ENCODE peak calls at places on chromosome 14, in seven cellular contexts. J is tibial artery; Y is CD8-positive, alpha-beta T cell; M is cardiac muscle cell; D is AG04450; E is brain microvascular endothelial cell; K is breast epithelium. P is an unnamed sample.

GRCh38 chr14:101076451-101077220 is 173.1 kb upstream of the RTL1 start:
- DNase-seq in D (no peak), Y (no peak), M (no peak), K (no peak), E (no peak), J (peak), P (no peak)

GRCh38 chr14:92513204-92513965 is at the start of gene RIN3:
- DNase-seq in D (peak), Y (peak), K (no peak), J (peak), M (peak), E (peak), P (peak)

GRCh38 chr14:23438130-23438893 is 2.9 kb upstream of the MYH7 start:
- DNase-seq in E (no peak), Y (peak), D (no peak), K (peak), M (no peak), J (no peak), P (no peak)

GRCh38 chr14:100192250-100192671 is 32.8 kb upstream of the DEGS2 start:
- DNase-seq in Y (no peak), D (no peak), J (no peak), K (no peak), E (no peak), M (peak), P (peak)

GRCh38 chr14:64465856-64466554 is 706 bp downstream of the AKAP5 start:
- DNase-seq in D (peak), M (peak), J (no peak), K (no peak), E (peak), Y (no peak), P (no peak)

GRCh38 chr14:100524933-100525243 is 62.3 kb downstream of the BEGAIN start:
- DNase-seq in M (no peak), K (no peak), J (no peak), Y (peak), D (no peak), E (peak), P (no peak)

GRCh38 chr14:63654346-63654745 is 12.7 kb upstream of the WDR89 start:
- DNase-seq in Y (no peak), K (no peak), J (no peak), D (no peak), E (no peak), M (no peak), P (no peak)

GRCh38 chr14:100078997-100079561 is 13.9 kb downstream of the EVL start:
- DNase-seq in J (no peak), K (no peak), D (no peak), M (peak), Y (peak), E (peak), P (no peak)

GRCh38 chr14:69481815-69482568 is 2.5 kb upstream of the PLEKHD1 start:
- DNase-seq in M (no peak), J (no peak), K (no peak), E (no peak), Y (no peak), D (no peak), P (no peak)

GRCh38 chr14:39582028-39582654 is 149.9 kb upstream of the FBXO33 start:
- DNase-seq in D (no peak), J (no peak), Y (no peak), M (no peak), K (no peak), E (no peak), P (no peak)

GRCh38 chr14:76719664-76720063 is 41.6 kb upstream of the VASH1 start:
- DNase-seq in Y (no peak), E (no peak), K (no peak), M (no peak), J (no peak), D (no peak), P (no peak)

GRCh38 chr14:21917699-21918436 is 244.2 kb upstream of the OR4E1 start:
- DNase-seq in Y (peak), M (peak), E (peak), K (no peak), D (peak), J (no peak), P (no peak)

GRCh38 chr14:22177870-22178269 is 411.2 kb downstream of the DAD1 start:
- DNase-seq in M (peak), J (no peak), D (no peak), E (peak), Y (no peak), K (no peak), P (no peak)

GRCh38 chr14:73236157-73236556 is 1.1 kb upstream of the PAPLN start:
- DNase-seq in D (no peak), E (no peak), J (peak), Y (no peak), M (no peak), K (no peak), P (no peak)

GRCh38 chr14:92652413-92653151 is 95.8 kb downstream of the LGMN start:
- DNase-seq in Y (peak), M (no peak), K (no peak), D (no peak), J (no peak), E (no peak), P (no peak)

GRCh38 chr14:87044807-87045206 is 948.2 kb downstream of the GALC start:
- DNase-seq in J (no peak), K (no peak), D (no peak), M (no peak), E (no peak), Y (no peak), P (no peak)

GRCh38 chr14:26293909-26294308 is 303.9 kb downstream of the NOVA1 start:
- DNase-seq in D (no peak), J (no peak), K (no peak), E (no peak), Y (no peak), M (no peak), P (no peak)

GRCh38 chr14:94117856-94118255 is 7.3 kb downstream of the IFI27 start:
- DNase-seq in J (no peak), Y (no peak), K (no peak), E (no peak), D (no peak), M (no peak), P (no peak)

GRCh38 chr14:54672688-54673087 is 105.8 kb downstream of the SAMD4A start:
- DNase-seq in J (no peak), M (no peak), K (no peak), Y (no peak), E (no peak), D (no peak), P (no peak)

GRCh38 chr14:73789996-73790581 is 61.5 kb upstream of the PTGR2 start:
- DNase-seq in D (peak), M (peak), Y (no peak), E (peak), J (peak), K (no peak), P (no peak)

GRCh38 chr14:65156568-65157366 is 54.5 kb upstream of the MAX start:
- DNase-seq in K (no peak), M (peak), Y (no peak), D (peak), J (peak), E (peak), P (peak)

GRCh38 chr14:24233538-24233866 is 773 bp downstream of the GMPR2 start:
- DNase-seq in Y (no peak), J (no peak), D (no peak), E (no peak), M (no peak), K (no peak), P (no peak)

GRCh38 chr14:71712478-71712877 is 219.8 kb upstream of the RGS6 start:
- DNase-seq in E (no peak), D (no peak), K (no peak), M (no peak), Y (no peak), J (no peak), P (no peak)

GRCh38 chr14:71710001-71710400 is 222.2 kb upstream of the RGS6 start:
- DNase-seq in E (no peak), J (no peak), M (no peak), Y (no peak), K (no peak), D (no peak), P (no peak)

GRCh38 chr14:71711619-71712018 is 220.6 kb upstream of the RGS6 start:
- DNase-seq in E (peak), D (no peak), J (no peak), Y (no peak), K (no peak), M (peak), P (no peak)

GRCh38 chr14:71711131-71711530 is 221.1 kb upstream of the RGS6 start:
- DNase-seq in D (no peak), E (no peak), K (no peak), J (no peak), M (no peak), Y (no peak), P (no peak)

DNA sequence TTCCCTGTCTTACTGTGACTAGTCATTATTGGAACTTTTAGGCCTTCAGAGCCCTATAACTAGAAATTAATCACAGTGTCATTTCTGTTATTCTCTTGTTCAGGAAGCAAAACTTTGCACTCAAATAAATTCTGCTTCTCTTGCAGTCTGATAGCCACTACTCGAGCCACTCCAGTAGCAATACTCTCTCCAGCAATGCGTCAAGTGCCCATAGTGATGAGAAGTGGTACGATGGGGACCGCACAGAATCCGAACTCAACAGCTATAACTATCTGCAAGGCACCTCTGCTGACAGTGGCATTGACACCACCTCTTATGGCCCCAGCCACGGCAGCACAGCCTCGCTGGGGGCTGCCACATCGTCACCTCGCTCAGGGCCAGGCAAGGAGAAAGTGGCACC is 223.2 kb upstream of the RGS6 start:
- DNase-seq in M (no peak), E (no peak), Y (no peak), D (no peak), J (no peak), K (no peak), P (no peak)
- H3K27ac ChIP-seq in M (no peak), E (no peak), Y (no peak), D (no peak), J (no peak), K (no peak), P (no peak)

DNA sequence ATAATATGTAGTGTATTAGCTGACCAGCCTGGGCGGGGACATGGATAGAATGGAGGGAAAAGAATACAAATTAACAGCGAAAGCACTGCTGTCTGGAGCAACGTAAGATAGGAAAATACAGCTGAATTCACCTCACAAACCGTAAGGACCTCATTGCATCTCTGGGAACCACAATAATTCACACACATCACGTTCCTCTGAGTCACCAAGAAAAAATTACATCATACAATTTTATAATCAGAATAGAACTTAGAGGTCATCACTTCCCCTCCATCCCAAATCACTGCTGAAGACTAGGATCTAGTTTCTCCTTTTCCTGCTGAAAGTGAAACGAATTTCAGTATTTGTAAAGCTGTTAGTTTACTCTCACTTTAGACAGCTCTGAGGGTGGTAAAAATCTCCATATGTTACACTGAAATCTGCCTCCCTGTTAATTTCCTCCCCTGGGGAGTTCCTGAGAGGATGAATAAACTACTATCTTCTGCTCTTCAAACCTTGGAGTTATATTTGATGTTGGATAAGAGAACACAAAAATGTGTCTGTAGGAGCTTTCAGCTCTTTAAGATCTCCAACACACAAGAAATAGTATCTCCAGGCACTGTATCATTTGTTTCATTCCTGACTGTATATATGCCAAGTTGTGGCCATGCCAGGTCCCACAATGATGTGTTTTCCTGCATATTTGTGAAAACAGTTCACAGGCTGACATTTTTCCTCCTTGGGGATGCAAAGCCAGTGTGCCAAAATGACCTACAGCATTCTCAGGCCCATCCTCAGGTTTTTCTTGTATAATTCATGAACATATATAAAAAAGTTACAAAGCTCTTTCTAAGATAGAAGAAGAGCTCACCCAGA is 63.8 kb upstream of the SSTR1 start:
- DNase-seq in M (peak), J (no peak), D (peak), E (peak), K (no peak), Y (no peak), P (no peak)
- H3K27ac ChIP-seq in M (no peak), J (no peak), D (peak), E (peak), K (no peak), Y (no peak), P (no peak)

DNA sequence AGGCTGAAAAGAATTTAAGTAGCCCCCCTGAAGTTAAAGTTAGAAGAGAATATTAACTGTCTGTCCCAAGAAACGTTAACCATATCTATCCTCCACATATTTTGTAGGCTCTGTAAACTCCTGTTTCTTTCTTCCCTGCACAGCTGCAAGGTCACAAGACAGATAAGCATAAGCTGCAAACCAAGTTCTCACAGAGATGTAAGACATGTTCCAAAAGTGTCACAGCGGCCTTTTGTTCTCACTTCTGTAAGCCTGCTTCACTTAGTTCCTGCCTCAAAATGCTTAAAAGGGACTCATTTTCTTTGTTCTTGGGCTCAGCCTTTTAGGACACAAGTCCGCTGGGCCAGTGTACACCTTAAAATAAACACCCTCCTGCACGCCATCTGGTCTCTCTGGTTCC is 3.2 kb downstream of the RNASE1 start:
- DNase-seq in D (no peak), K (no peak), J (no peak), M (peak), Y (no peak), E (no peak), P (no peak)
- H3K27ac ChIP-seq in D (no peak), K (peak), J (no peak), M (peak), Y (no peak), E (no peak), P (peak)

GRCh38 chr14:51884086-51884927 is 23.9 kb downstream of the GNG2 start:
- DNase-seq in K (no peak), J (no peak), E (peak), M (peak), Y (no peak), D (peak), P (no peak)

GRCh38 chr14:51880810-51881580 is 20.6 kb downstream of the GNG2 start:
- DNase-seq in E (no peak), Y (no peak), K (no peak), M (peak), D (no peak), J (no peak), P (no peak)

GRCh38 chr14:51877807-51878206 is 17.4 kb downstream of the GNG2 start:
- DNase-seq in K (no peak), D (no peak), E (no peak), J (no peak), M (no peak), Y (no peak), P (no peak)

GRCh38 chr14:51883232-51883631 is 22.8 kb downstream of the GNG2 start:
- DNase-seq in K (no peak), J (no peak), M (no peak), E (no peak), D (no peak), Y (no peak), P (no peak)

DNA sequence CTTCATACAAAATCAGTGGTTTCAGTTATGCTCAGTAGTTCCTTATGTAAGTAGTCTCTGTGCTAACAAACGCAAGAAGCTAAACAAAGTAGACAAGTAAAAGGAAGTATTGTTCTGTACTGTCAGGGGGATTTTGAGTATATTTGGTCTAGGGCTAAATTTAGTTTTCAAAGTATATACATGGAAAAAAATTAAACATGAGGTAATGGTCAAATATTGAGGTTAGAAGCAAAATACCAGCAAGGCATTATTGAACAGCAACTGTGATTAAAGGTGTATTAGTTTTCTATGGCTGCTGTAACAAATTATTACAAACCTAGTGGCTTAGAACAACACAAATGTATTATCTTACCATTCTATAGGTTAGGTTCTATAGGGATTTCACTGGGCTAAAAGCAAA is 18.8 kb downstream of the GNG2 start:
- DNase-seq in K (no peak), M (no peak), J (no peak), Y (no peak), E (no peak), D (no peak), P (no peak)
- H3K27ac ChIP-seq in K (no peak), M (no peak), J (no peak), Y (no peak), E (no peak), D (no peak), P (no peak)

GRCh38 chr14:61147898-61148549 is 133.1 kb downstream of the TMEM30B start:
- DNase-seq in M (peak), J (no peak), Y (no peak), K (no peak), D (peak), E (peak), P (no peak)
- H3K27ac ChIP-seq in M (no peak), J (peak), Y (no peak), K (peak), D (peak), E (peak), P (no peak)

GRCh38 chr14:68164723-68165122 is 345.1 kb downstream of the RAD51B start:
- DNase-seq in E (no peak), M (no peak), Y (no peak), K (no peak), D (no peak), J (no peak), P (no peak)
- H3K27ac ChIP-seq in E (no peak), M (no peak), Y (no peak), K (peak), D (no peak), J (peak), P (no peak)

GRCh38 chr14:89418976-89419375 is 1.9 kb upstream of the FOXN3 start:
- DNase-seq in J (no peak), M (no peak), D (no peak), E (no peak), K (no peak), Y (no peak), P (peak)

GRCh38 chr14:89417469-89418225 is 614 bp upstream of the FOXN3 start:
- DNase-seq in E (peak), K (peak), D (no peak), Y (peak), M (peak), J (peak), P (peak)

GRCh38 chr14:89418452-89418851 is 1.4 kb upstream of the FOXN3 start:
- DNase-seq in K (no peak), M (no peak), E (no peak), D (no peak), Y (no peak), J (no peak), P (no peak)

GRCh38 chr14:89416002-89416995 is 734 bp downstream of the FOXN3 start:
- DNase-seq in M (peak), D (peak), J (peak), K (peak), E (peak), Y (peak), P (peak)

DNA sequence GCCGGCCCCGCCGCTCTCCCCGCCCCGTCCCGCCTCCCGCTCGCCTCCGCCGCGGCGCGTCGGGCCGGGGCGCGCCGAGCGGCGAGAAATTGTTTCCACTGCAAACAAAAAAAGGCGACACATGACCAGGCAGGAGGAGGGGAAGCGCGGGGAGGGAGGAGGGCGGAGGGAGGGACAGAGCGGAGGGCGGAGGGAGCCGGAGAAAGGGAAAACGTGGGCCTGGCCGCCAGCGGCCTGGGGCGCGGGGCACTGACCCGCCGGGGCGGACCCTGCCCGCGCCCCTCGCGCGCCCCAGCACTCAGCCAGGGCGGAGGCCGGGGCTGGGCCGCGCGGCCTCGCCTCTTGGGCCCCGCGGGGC is at the start of gene FOXN3:
- DNase-seq in D (peak), E (peak), M (peak), J (peak), Y (peak), K (peak), P (peak)
- H3K27ac ChIP-seq in D (peak), E (peak), M (peak), J (peak), Y (peak), K (peak), P (peak)